ENCODE peak calls at places on chromosomes 1 and 21, in seven cellular contexts. One of them, this sample, is unnamed.

GRCh38 chr21:29704719-29705118 is 235.1 kb downstream of the GRIK1 start:
- DNase-seq in K562: no peak
- DNase-seq in ovary: no peak
- DNase-seq in AG09309: no peak
- DNase-seq in activated CD4-positive, alpha-beta T cell treated with anti-CD3 and anti-CD28 coated beads for 1 hour: no peak
- DNase-seq in memory B cell: no peak
- DNase-seq in left cardiac atrium: no peak
- DNase-seq in this sample: no peak

GRCh38 chr1:35930593-35931423 is at the start of gene AGO3:
- DNase-seq in K562: peak; percentile 92
- DNase-seq in ovary: peak; percentile 88
- DNase-seq in AG09309: no peak
- DNase-seq in activated CD4-positive, alpha-beta T cell treated with anti-CD3 and anti-CD28 coated beads for 1 hour: peak; percentile 78
- DNase-seq in memory B cell: peak; percentile 80
- DNase-seq in left cardiac atrium: peak; percentile 88
- DNase-seq in this sample: peak; percentile 86

GRCh38 chr1:26122988-26123973 is 11.7 kb downstream of the PDIK1L start:
- DNase-seq in K562: peak; percentile 37
- DNase-seq in ovary: no peak
- DNase-seq in AG09309: no peak
- DNase-seq in activated CD4-positive, alpha-beta T cell treated with anti-CD3 and anti-CD28 coated beads for 1 hour: no peak
- DNase-seq in memory B cell: no peak
- DNase-seq in left cardiac atrium: no peak
- DNase-seq in this sample: no peak

GRCh38 chr1:96998466-96998865 is 276.9 kb downstream of the PTBP2 start:
- DNase-seq in K562: no peak
- DNase-seq in ovary: no peak
- DNase-seq in AG09309: no peak
- DNase-seq in activated CD4-positive, alpha-beta T cell treated with anti-CD3 and anti-CD28 coated beads for 1 hour: no peak
- DNase-seq in memory B cell: no peak
- DNase-seq in left cardiac atrium: no peak
- DNase-seq in this sample: no peak

GRCh38 chr1:160446945-160447600 is 46.7 kb downstream of the VANGL2 start:
- DNase-seq in K562: no peak
- DNase-seq in ovary: no peak
- DNase-seq in AG09309: no peak
- DNase-seq in activated CD4-positive, alpha-beta T cell treated with anti-CD3 and anti-CD28 coated beads for 1 hour: no peak
- DNase-seq in memory B cell: no peak
- DNase-seq in left cardiac atrium: no peak
- DNase-seq in this sample: no peak

GRCh38 chr1:159828916-159829634 is 2.4 kb downstream of the SLAMF8 start:
- DNase-seq in K562: peak; percentile 46
- DNase-seq in ovary: no peak
- DNase-seq in AG09309: no peak
- DNase-seq in activated CD4-positive, alpha-beta T cell treated with anti-CD3 and anti-CD28 coated beads for 1 hour: no peak
- DNase-seq in memory B cell: peak; percentile 35
- DNase-seq in left cardiac atrium: peak; percentile 49
- DNase-seq in this sample: no peak

GRCh38 chr1:225849905-225850304 is 32.3 kb downstream of the TMEM63A start:
- DNase-seq in K562: peak; percentile 60
- DNase-seq in ovary: peak; percentile 72
- DNase-seq in AG09309: no peak
- DNase-seq in activated CD4-positive, alpha-beta T cell treated with anti-CD3 and anti-CD28 coated beads for 1 hour: no peak
- DNase-seq in memory B cell: no peak
- DNase-seq in left cardiac atrium: peak; percentile 53
- DNase-seq in this sample: no peak

GRCh38 chr1:204282801-204283200 is 69.0 kb upstream of the GOLT1A start:
- DNase-seq in K562: no peak
- DNase-seq in ovary: no peak
- DNase-seq in AG09309: no peak
- DNase-seq in activated CD4-positive, alpha-beta T cell treated with anti-CD3 and anti-CD28 coated beads for 1 hour: no peak
- DNase-seq in memory B cell: no peak
- DNase-seq in left cardiac atrium: no peak
- DNase-seq in this sample: no peak

This sample was measured in activated B cell treated with CpG ODN at 0.5 μM for 24 hours.